ENCODE peak calls at places on chromosomes 13 and 19, in six cellular contexts. P is astrocyte of the spinal cord, Y is WERI-Rb-1, J is heart left ventricle, S is fibroblast of lung, C is ascending aorta. V is an unnamed sample.

GRCh38 chr13:101398191-101398590 is 18.1 kb downstream of the NALCN start:
- DNase-seq in P (peak; percentile 50), S (peak; percentile 83), C (no peak), J (no peak), Y (no peak), V (no peak)

GRCh38 chr19:1112254-1113208 is 8.7 kb downstream of the GPX4 start:
- DNase-seq in Y (no peak), P (no peak), C (no peak), S (no peak), J (peak; percentile 60), V (no peak)

GRCh38 chr19:28393574-28394336 is 819.2 kb downstream of the UQCRFS1 start:
- DNase-seq in P (no peak), S (no peak), Y (peak; percentile 60), C (no peak), J (no peak), V (no peak)

GRCh38 chr13:51861728-51862300 is at the start of gene CCDC70:
- DNase-seq in S (peak; percentile 71), C (no peak), P (peak; percentile 36), Y (no peak), J (no peak), V (no peak)

GRCh38 chr13:109465151-109465550 is 321.2 kb downstream of the IRS2 start:
- DNase-seq in C (no peak), J (no peak), Y (no peak), S (no peak), P (no peak), V (no peak)

GRCh38 chr19:13956365-13956744 is 4.0 kb downstream of the DCAF15 start:
- DNase-seq in P (no peak), S (no peak), C (no peak), Y (no peak), J (no peak), V (no peak)

GRCh38 chr13:30308548-30308947 is 1.2 kb upstream of the KATNAL1 start:
- DNase-seq in C (no peak), J (no peak), P (no peak), Y (no peak), S (peak; percentile 62), V (no peak)

GRCh38 chr13:28316841-28317240 is 178.1 kb downstream of the FLT1 start:
- DNase-seq in C (no peak), P (no peak), J (no peak), Y (no peak), S (no peak), V (no peak)

GRCh38 chr13:107476068-107476467 is 739.3 kb downstream of the LIG4 start:
- DNase-seq in S (peak; percentile 62), Y (no peak), C (no peak), P (no peak), J (no peak), V (no peak)

GRCh38 chr13:95530178-95530577 is 22.3 kb upstream of the CLDN10 start:
- DNase-seq in Y (no peak), P (peak; percentile 72), J (no peak), S (peak; percentile 86), C (no peak), V (no peak)

GRCh38 chr19:1354496-1355257 is 29.0 kb upstream of the NDUFS7 start:
- DNase-seq in S (peak; percentile 81), Y (peak; percentile 88), C (peak; percentile 67), J (peak; percentile 94), P (peak; percentile 85), V (no peak)

GRCh38 chr19:44754743-44755066 is 6.2 kb downstream of the BCL3 start:
- DNase-seq in P (no peak), Y (no peak), C (no peak), S (no peak), J (no peak), V (no peak)

GRCh38 chr19:48169585-48169973 is 565 bp downstream of the LIG1 start:
- DNase-seq in S (peak; percentile 37), Y (peak; percentile 82), J (peak; percentile 62), P (peak; percentile 60), C (no peak), V (no peak)

GRCh38 chr13:99988469-99989375 is 7.1 kb downstream of the ZIC2 start:
- DNase-seq in S (no peak), P (peak; percentile 46), C (no peak), J (no peak), Y (no peak), V (no peak)

GRCh38 chr19:1911098-1911497 is 5.9 kb downstream of the ADAT3 start:
- DNase-seq in C (no peak), S (no peak), J (no peak), Y (no peak), P (no peak), V (no peak)

GRCh38 chr13:20230913-20231838 is 943 bp downstream of the GJB6 start:
- DNase-seq in P (no peak), S (no peak), C (no peak), Y (no peak), J (no peak), V (no peak)

DNA sequence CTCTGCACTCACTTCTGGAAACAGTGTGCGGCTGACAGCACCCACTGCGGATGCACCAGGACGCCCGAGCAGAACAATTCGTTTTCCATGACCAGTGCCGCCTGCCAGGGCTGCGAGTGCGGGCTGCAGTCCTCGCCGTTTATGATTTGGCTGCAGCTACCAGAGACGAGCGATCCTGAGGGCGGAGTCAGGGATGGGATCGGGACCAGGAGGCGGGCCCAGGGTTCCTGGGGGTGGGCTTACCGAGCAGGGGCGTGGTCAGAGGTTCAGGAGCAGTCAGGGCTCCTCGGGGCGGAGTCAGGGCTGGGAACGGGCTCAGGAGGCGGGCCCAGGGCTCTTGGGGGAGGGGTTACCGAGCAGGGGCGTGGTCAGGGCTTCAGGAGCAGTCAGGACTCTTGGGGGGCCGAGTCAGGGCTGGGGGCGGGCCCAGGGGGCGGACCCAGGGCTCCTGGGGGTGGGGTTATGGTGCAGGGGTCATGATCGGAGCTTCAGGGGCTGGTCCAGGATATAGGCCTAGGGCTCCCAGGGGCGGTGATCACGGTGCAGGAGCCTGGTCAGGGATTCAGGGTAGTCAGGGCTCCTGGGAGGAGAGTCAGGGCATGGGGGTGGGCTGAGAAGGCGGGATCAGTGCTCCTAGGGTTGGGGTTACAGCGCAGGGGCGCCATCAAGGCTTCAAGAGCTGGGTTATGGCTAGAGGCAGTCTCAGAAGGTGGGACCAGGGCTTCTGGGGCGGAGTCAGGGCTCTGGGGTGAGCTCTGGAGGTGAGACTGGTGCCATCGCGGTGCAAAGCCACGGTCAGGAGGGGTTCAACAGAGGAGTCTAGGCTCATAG is 1.7 kb downstream of the KLK4 start:
- DNase-seq in P (no peak), Y (peak; percentile 11), C (no peak), J (no peak), S (no peak), V (no peak)
- H3K4me3 ChIP-seq in P (no peak overlapping the region), Y (no peak overlapping the region), C (no peak overlapping the region), J (no peak overlapping the region), S (no peak overlapping the region), V (peak overlapping the region; percentile 55)

GRCh38 chr13:84032116-84032515 is 149.8 kb upstream of the SLITRK1 start:
- DNase-seq in S (peak; percentile 41), P (peak; percentile 14), C (no peak), Y (no peak), J (no peak), V (no peak)
- H3K4me3 ChIP-seq in S (no peak overlapping the region), P (no peak overlapping the region), C (no peak overlapping the region), Y (no peak overlapping the region), J (no peak overlapping the region), V (no peak overlapping the region)

DNA sequence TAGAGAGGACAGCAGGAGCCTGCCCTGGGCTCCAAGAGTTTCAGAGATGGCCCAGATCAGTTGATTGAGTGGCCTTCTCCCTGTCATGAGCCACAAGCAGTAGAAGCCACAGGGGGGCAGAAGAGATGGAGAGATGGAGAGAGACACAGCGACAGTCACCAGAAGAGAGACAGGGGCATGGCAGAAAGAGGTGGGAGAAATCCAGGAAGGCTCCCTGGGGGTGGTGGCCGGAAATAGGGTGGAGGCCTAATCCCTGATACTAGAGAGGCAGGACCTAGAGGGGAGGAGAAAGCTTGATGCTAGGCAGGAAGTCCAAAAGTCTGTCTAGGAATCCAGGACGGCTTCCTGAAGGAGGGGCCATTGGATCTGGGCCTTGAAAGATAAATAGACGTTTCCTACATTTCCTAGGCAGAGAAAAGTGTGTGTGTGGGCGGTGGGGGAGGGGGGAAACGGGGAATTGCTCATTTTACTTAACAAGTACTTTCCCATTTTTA is 9.6 kb upstream of the TPM4 start:
- DNase-seq in P (no peak), J (no peak), Y (peak; percentile 64), S (peak; percentile 81), C (no peak), V (no peak)
- H3K4me3 ChIP-seq in P (no peak overlapping the region), J (no peak overlapping the region), Y (no peak overlapping the region), S (peak overlapping the region; percentile 77), C (peak overlapping the region; percentile 80), V (no peak overlapping the region)

GRCh38 chr19:17109300-17109699 is 33.7 kb downstream of the MYO9B start:
- DNase-seq in C (no peak), P (no peak), Y (no peak), S (no peak), J (no peak), V (no peak)

GRCh38 chr19:17105548-17105947 is 30.0 kb downstream of the MYO9B start:
- DNase-seq in P (no peak), Y (no peak), J (no peak), C (no peak), S (no peak), V (no peak)

GRCh38 chr19:17109962-17110598 is 34.5 kb downstream of the MYO9B start:
- DNase-seq in P (no peak), J (peak; percentile 75), S (no peak), Y (no peak), C (no peak), V (no peak)

GRCh38 chr19:17108453-17108784 is 32.8 kb downstream of the MYO9B start:
- DNase-seq in P (no peak), J (no peak), S (no peak), C (no peak), Y (no peak), V (no peak)

GRCh38 chr19:17107546-17108452 is 32.2 kb downstream of the MYO9B start:
- DNase-seq in Y (no peak), J (peak; percentile 84), C (peak; percentile 94), S (peak; percentile 96), P (peak; percentile 99), V (no peak)
- H3K4me3 ChIP-seq in Y (no peak overlapping the region), J (no peak overlapping the region), C (peak overlapping the region; percentile 34), S (peak overlapping the region; percentile 20), P (no peak overlapping the region), V (no peak overlapping the region)

GRCh38 chr19:19461306-19461670 is 54.1 kb downstream of the TSSK6 start:
- DNase-seq in C (no peak), Y (no peak), P (no peak), J (no peak), S (no peak), V (no peak)
- H3K4me3 ChIP-seq in C (peak overlapping the region; percentile 35), Y (no peak overlapping the region), P (no peak overlapping the region), J (no peak overlapping the region), S (no peak overlapping the region), V (no peak overlapping the region)

V was measured in SK-N-MC.